ENCODE peak calls at places on chromosome 6, in four cellular contexts. V is NCI-H510A treated with DMSO at 0.1 percent for 48 hours, C is NCI-H146, A is OCI-LY7. I is an unnamed sample.

GRCh38 chr6:160519603-160520042 is 144.5 kb downstream of the LPA start:
- DNase-seq in V (no peak), C (no peak), A (no peak), I (no peak)

GRCh38 chr6:747006-747405 is 54.1 kb upstream of the EXOC2 start:
- DNase-seq in V (no peak), C (no peak), A (no peak), I (no peak)

GRCh38 chr6:9851541-9852380 is 563.1 kb downstream of the TFAP2A start:
- DNase-seq in V (no peak), C (no peak), A (no peak), I (no peak)

GRCh38 chr6:167579786-167580370 is 246.8 kb upstream of the AFDN start:
- DNase-seq in V (no peak), C (no peak), A (no peak), I (no peak)

GRCh38 chr6:128131566-128131965 is 230.7 kb upstream of the THEMIS start:
- DNase-seq in V (no peak), C (no peak), A (no peak), I (no peak)

GRCh38 chr6:165556116-165556843 is 106.8 kb downstream of the PDE10A start:
- DNase-seq in V (peak), C (no peak), A (no peak), I (no peak)

GRCh38 chr6:111777357-111777756 is 95.9 kb downstream of the FYN start:
- DNase-seq in V (no peak), C (no peak), A (no peak), I (peak)

GRCh38 chr6:123838612-123839279 is 35.1 kb downstream of the NKAIN2 start:
- DNase-seq in V (peak), C (peak), A (no peak), I (no peak)

GRCh38 chr6:52603000-52603795 is 26.3 kb upstream of the TRAM2 start:
- DNase-seq in V (no peak), C (no peak), A (peak), I (no peak)

GRCh38 chr6:19771753-19772336 is 65.3 kb upstream of the ID4 start:
- DNase-seq in V (no peak), C (no peak), A (no peak), I (no peak)

GRCh38 chr6:19128701-19129100 is 708.5 kb upstream of the ID4 start:
- DNase-seq in V (no peak), C (no peak), A (no peak), I (no peak)